ENCODE peak calls at places on chromosomes 13 and 19, in seven cellular contexts. G is H9, T is IMR-90, F is mesendoderm, M is H1, H is neuronal stem cell, X is trophoblast cell. Z is an unnamed sample.

GRCh38 chr13:31887311-31887710 is 144.3 kb upstream of the FRY start:
- DNase-seq in G (no peak), T (peak), F (no peak), M (no peak), H (no peak), X (no peak), Z (no peak)

GRCh38 chr13:27171830-27172494 is 351 bp upstream of the USP12 start:
- DNase-seq in G (peak), T (peak), F (peak), M (peak), H (peak), X (peak), Z (peak)

GRCh38 chr13:29954082-29955043 is 103.9 kb upstream of the UBL3 start:
- DNase-seq in G (no peak), T (no peak), F (no peak), M (no peak), H (no peak), X (no peak), Z (no peak)

GRCh38 chr13:88717946-88718345 is 1046.8 kb downstream of the SLITRK5 start:
- DNase-seq in G (no peak), T (no peak), F (no peak), M (no peak), H (no peak), X (no peak), Z (no peak)

GRCh38 chr19:47280183-47280797 is 5.6 kb downstream of the INAFM1 start:
- DNase-seq in G (peak), T (no peak), F (peak), M (peak), H (no peak), X (peak), Z (peak)

GRCh38 chr13:22596157-22596863 is 584.5 kb upstream of the SGCG start:
- DNase-seq in G (no peak), T (no peak), F (peak), M (no peak), H (no peak), X (no peak), Z (no peak)

GRCh38 chr19:12194827-12195500 is 32.1 kb downstream of the ZNF136 start:
- DNase-seq in G (no peak), T (peak), F (peak), M (no peak), H (peak), X (peak), Z (no peak)

GRCh38 chr13:39881887-39882286 is 226.4 kb downstream of the COG6 start:
- DNase-seq in G (no peak), T (peak), F (no peak), M (no peak), H (no peak), X (no peak), Z (peak)

GRCh38 chr13:25186187-25186586 is 14.1 kb upstream of the AMER2 start:
- DNase-seq in G (no peak), T (no peak), F (no peak), M (peak), H (no peak), X (no peak), Z (no peak)

GRCh38 chr13:46134961-46135522 is 30.2 kb upstream of the CPB2 start:
- DNase-seq in G (peak), T (peak), F (peak), M (no peak), H (no peak), X (peak), Z (no peak)

GRCh38 chr19:11261902-11262839 is at the start of gene DOCK6:
- DNase-seq in G (peak), T (no peak), F (peak), M (peak), H (peak), X (no peak), Z (peak)

GRCh38 chr19:2567580-2567979 is 91.7 kb downstream of the GADD45B start:
- DNase-seq in G (no peak), T (no peak), F (no peak), M (no peak), H (no peak), X (no peak), Z (no peak)

GRCh38 chr19:1102407-1103106 is 1.2 kb upstream of the GPX4 start:
- DNase-seq in G (no peak), T (peak), F (peak), M (no peak), H (no peak), X (peak), Z (peak)

GRCh38 chr13:84126671-84127171 is 244.4 kb upstream of the SLITRK1 start:
- DNase-seq in G (no peak), T (no peak), F (no peak), M (no peak), H (no peak), X (no peak), Z (no peak)

GRCh38 chr13:100208596-100208995 is 119.7 kb downstream of the PCCA start:
- DNase-seq in G (no peak), T (peak), F (no peak), M (no peak), H (no peak), X (no peak), Z (no peak)

GRCh38 chr19:43595605-43595998 is 332 bp downstream of the IRGQ start:
- DNase-seq in G (no peak), T (no peak), F (no peak), M (peak), H (no peak), X (no peak), Z (no peak)

GRCh38 chr19:29214411-29214810 is 1.5 kb upstream of the UQCRFS1 start:
- DNase-seq in G (no peak), T (no peak), F (no peak), M (no peak), H (no peak), X (peak), Z (no peak)

GRCh38 chr19:33192010-33192409 is 2.1 kb upstream of the LRP3 start:
- DNase-seq in G (no peak), T (no peak), F (peak), M (peak), H (no peak), X (no peak), Z (no peak)

GRCh38 chr19:34994286-34994642 is 5.9 kb upstream of the GRAMD1A start:
- DNase-seq in G (no peak), T (no peak), F (no peak), M (no peak), H (no peak), X (no peak), Z (no peak)

GRCh38 chr13:38763446-38764381 is 76.8 kb downstream of the FREM2 start:
- DNase-seq in G (peak), T (peak), F (peak), M (no peak), H (peak), X (peak), Z (peak)

GRCh38 chr19:1657632-1658445 is 5.4 kb upstream of the TCF3 start:
- DNase-seq in G (peak), T (no peak), F (no peak), M (no peak), H (no peak), X (no peak), Z (no peak)

GRCh38 chr19:3816566-3817218 is 30.5 kb upstream of the MATK start:
- DNase-seq in G (no peak), T (no peak), F (no peak), M (no peak), H (no peak), X (no peak), Z (no peak)

GRCh38 chr19:3819989-3820388 is 33.8 kb upstream of the MATK start:
- DNase-seq in G (no peak), T (no peak), F (no peak), M (no peak), H (no peak), X (no peak), Z (no peak)

GRCh38 chr19:3818918-3819317 is 32.7 kb upstream of the MATK start:
- DNase-seq in G (no peak), T (no peak), F (no peak), M (no peak), H (no peak), X (no peak), Z (no peak)

GRCh38 chr19:3817761-3818160 is 31.6 kb upstream of the MATK start:
- DNase-seq in G (no peak), T (no peak), F (no peak), M (no peak), H (no peak), X (no peak), Z (no peak)

DNA sequence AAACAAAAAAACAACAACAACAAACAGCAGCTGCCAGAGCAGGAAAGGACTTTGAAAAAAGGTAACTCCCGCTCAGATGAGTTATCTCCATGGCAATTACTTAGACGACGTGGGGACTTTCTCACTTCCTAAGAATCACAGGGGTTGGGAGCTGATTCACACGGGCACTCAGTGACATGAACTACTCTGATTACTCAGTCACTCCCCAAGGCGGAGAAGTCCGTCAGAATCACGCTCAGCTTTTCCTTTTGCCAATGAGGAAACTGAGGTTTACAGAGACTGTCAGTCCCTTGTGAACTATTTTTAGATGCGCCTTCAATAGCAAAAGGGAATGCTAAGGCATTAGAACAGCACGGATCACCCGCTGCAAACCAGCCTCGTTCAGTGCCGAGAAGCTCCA is 32.3 kb upstream of the MATK start:
- DNase-seq in G (no peak), T (peak), F (no peak), M (no peak), H (no peak), X (peak), Z (peak)
- H3K9ac ChIP-seq in G (no peak), T (no peak), F (no peak), M (no peak), H (no peak), X (no peak), Z (peak)

GRCh38 chr19:31269425-31270127 is 79.7 kb downstream of the TSHZ3 start:
- DNase-seq in G (no peak), T (peak), F (no peak), M (no peak), H (no peak), X (no peak), Z (no peak)
- H3K18ac ChIP-seq in G (no peak), T (no peak), F (no peak), M (no peak), H (no peak), X (no peak), Z (no peak)

GRCh38 chr19:51415187-51415586 is 2.3 kb downstream of the SIGLEC10 start:
- DNase-seq in G (no peak), T (no peak), F (no peak), M (no peak), H (no peak), X (no peak), Z (no peak)

GRCh38 chr19:51421229-51422052 is 4.0 kb upstream of the SIGLEC10 start:
- DNase-seq in G (peak), T (no peak), F (peak), M (no peak), H (no peak), X (no peak), Z (no peak)

GRCh38 chr19:51417107-51417806 is at the start of gene SIGLEC10:
- DNase-seq in G (peak), T (no peak), F (no peak), M (no peak), H (no peak), X (no peak), Z (no peak)

GRCh38 chr19:51418707-51419106 is 1.3 kb upstream of the SIGLEC10 start:
- DNase-seq in G (no peak), T (no peak), F (no peak), M (no peak), H (no peak), X (no peak), Z (no peak)

GRCh38 chr19:51417807-51418152 is 338 bp upstream of the SIGLEC10 start:
- DNase-seq in G (no peak), T (no peak), F (no peak), M (no peak), H (no peak), X (no peak), Z (no peak)
- H2AK5ac ChIP-seq in G (no peak), T (no peak), F (no peak), M (no peak), H (no peak), X (no peak), Z (no peak)

GRCh38 chr19:14944456-14944855 is 3.2 kb downstream of the OR7C2 start:
- DNase-seq in G (no peak), T (no peak), F (no peak), M (no peak), H (no peak), X (no peak), Z (no peak)

GRCh38 chr19:14940266-14940665 is 1.0 kb upstream of the OR7C2 start:
- DNase-seq in G (no peak), T (no peak), F (no peak), M (no peak), H (no peak), X (peak), Z (no peak)

GRCh38 chr19:14943601-14944000 is 2.3 kb downstream of the OR7C2 start:
- DNase-seq in G (no peak), T (no peak), F (no peak), M (no peak), H (no peak), X (peak), Z (no peak)

DNA sequence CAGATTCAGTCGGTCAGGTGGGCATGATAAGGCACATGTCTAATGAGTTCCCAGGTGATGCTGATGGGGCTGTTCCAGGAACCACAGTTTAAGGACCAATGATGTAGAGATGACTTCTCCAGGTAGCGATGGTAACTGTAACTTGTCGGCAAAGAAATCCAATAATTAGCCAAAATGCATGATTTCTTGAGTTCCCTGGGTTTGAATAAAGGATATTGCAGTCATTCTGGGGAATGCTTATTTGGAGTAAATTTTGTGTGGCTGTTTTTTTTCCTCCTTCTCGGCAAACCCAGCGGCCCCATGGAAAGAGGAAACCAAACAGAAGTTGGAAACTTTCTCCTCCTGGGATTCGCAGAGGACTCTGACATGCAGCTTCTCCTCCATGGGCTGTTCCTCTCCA is at the start of gene OR7C2:
- DNase-seq in G (no peak), T (no peak), F (no peak), M (no peak), H (no peak), X (no peak), Z (no peak)
- H3K9ac ChIP-seq in G (no peak), T (no peak), F (no peak), M (no peak), H (no peak), X (no peak), Z (no peak)

GRCh38 chr19:7618771-7619510 is 10.4 kb downstream of the XAB2 start:
- DNase-seq in G (no peak), T (no peak), F (no peak), M (no peak), H (no peak), X (no peak), Z (no peak)

GRCh38 chr19:7614859-7615741 is 14.2 kb downstream of the XAB2 start:
- DNase-seq in G (no peak), T (no peak), F (no peak), M (no peak), H (no peak), X (no peak), Z (no peak)

GRCh38 chr19:7617735-7618134 is 11.6 kb downstream of the XAB2 start:
- DNase-seq in G (no peak), T (no peak), F (no peak), M (no peak), H (no peak), X (no peak), Z (no peak)

GRCh38 chr19:7618366-7618765 is 11.0 kb downstream of the XAB2 start:
- DNase-seq in G (no peak), T (no peak), F (no peak), M (no peak), H (no peak), X (no peak), Z (no peak)

DNA sequence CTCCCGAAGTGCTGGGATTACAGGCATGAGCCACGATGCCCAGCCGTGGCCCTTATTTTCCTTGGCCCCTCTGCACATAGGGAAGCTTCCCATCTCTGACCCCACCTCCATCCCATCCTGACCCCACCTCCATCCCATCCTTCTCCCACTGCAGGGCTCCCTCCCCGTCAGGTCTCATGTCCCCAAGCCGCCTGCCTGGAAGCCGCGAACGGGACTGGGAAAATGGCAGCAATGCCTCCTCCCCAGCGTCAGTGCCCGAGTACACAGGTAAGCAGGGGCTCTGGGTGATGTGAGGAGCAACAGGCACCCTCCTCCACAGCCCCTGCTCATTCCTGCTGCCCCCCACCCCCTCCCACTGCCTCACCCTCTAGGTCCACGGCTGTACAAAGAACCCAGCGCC is 12.2 kb downstream of the XAB2 start:
- DNase-seq in G (no peak), T (no peak), F (no peak), M (no peak), H (no peak), X (no peak), Z (no peak)
- H3K18ac ChIP-seq in G (no peak), T (no peak), F (no peak), M (no peak), H (no peak), X (no peak), Z (no peak)

GRCh38 chr19:18379803-18380747 is 5.9 kb upstream of the GDF15 start:
- DNase-seq in G (peak), T (peak), F (peak), M (no peak), H (no peak), X (peak), Z (peak)

GRCh38 chr19:18377026-18377425 is 8.9 kb upstream of the GDF15 start:
- DNase-seq in G (no peak), T (no peak), F (no peak), M (no peak), H (no peak), X (no peak), Z (no peak)

GRCh38 chr19:18384775-18385174 is 1.2 kb upstream of the GDF15 start:
- DNase-seq in G (no peak), T (no peak), F (no peak), M (no peak), H (no peak), X (no peak), Z (no peak)

GRCh38 chr19:18385359-18385674 is 641 bp upstream of the GDF15 start:
- DNase-seq in G (peak), T (no peak), F (no peak), M (no peak), H (no peak), X (no peak), Z (no peak)

DNA sequence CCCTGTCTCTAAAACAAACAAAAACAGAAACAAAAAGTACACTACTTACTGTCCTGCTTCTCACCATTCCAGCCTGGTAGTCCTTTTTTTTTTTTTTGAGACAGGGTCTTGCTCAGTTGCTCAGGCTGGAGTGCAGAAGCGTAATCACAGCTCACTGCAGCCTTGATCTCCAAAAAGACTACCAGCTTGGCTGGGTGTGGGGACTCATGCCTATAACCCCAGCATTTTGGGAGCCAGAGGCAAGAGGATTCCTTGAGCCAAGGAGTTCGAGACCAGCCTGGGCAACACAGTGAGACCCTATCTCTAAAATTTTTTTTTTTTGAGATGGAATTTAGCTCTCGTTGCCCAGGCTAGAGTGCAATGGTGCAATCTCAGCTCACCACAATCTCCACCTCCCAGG is 5.1 kb upstream of the GDF15 start:
- DNase-seq in G (no peak), T (no peak), F (no peak), M (no peak), H (no peak), X (no peak), Z (no peak)
- H2AK5ac ChIP-seq in G (no peak), T (peak), F (no peak), M (no peak), H (no peak), X (peak), Z (peak)